ENCODE peak calls at places on chromosomes 7 and 10, in ten cellular contexts. P is ascending aorta; Y is brain microvascular endothelial cell; K is kidney epithelial cell; U is CD8-positive, alpha-beta T cell; V is mesothelial cell of epicardium; E is hepatocyte; F is epithelial cell of esophagus; R is lower lobe of right lung; L is neural progenitor cell. O is an unnamed sample.

GRCh38 chr10:25508112-25508815 is 333.5 kb downstream of the GPR158 start:
- DNase-seq in Y (no peak), E (no peak), K (no peak), V (no peak), L (no peak), U (no peak), P (no peak), F (no peak), R (no peak), O (no peak)

GRCh38 chr10:47112612-47113011 is 187.4 kb upstream of the GDF10 start:
- DNase-seq in V (no peak), L (no peak), Y (no peak), F (no peak), K (no peak), P (no peak), E (no peak), R (no peak), U (no peak), O (no peak)

GRCh38 chr7:118563311-118563710 is 338.8 kb downstream of the ANKRD7 start:
- DNase-seq in R (no peak), F (no peak), E (no peak), V (no peak), K (no peak), Y (no peak), L (no peak), P (no peak), U (no peak), O (no peak)

GRCh38 chr10:110780704-110781103 is 91.0 kb upstream of the PDCD4 start:
- DNase-seq in U (no peak), V (no peak), F (no peak), K (no peak), Y (no peak), P (no peak), E (no peak), R (no peak), L (no peak), O (no peak)

GRCh38 chr10:23630880-23631279 is 192.0 kb downstream of the OTUD1 start:
- DNase-seq in L (peak), F (no peak), U (no peak), K (no peak), Y (no peak), R (no peak), V (no peak), P (no peak), E (no peak), O (no peak)

GRCh38 chr7:82566752-82567151 is 123.2 kb upstream of the CACNA2D1 start:
- DNase-seq in U (no peak), P (no peak), L (no peak), F (no peak), Y (no peak), V (no peak), K (no peak), R (no peak), E (no peak), O (no peak)

GRCh38 chr10:77844713-77845454 is 81.7 kb downstream of the DLG5 start:
- DNase-seq in U (no peak), Y (peak), F (peak), E (peak), L (no peak), P (no peak), R (no peak), V (no peak), K (peak), O (peak)

GRCh38 chr7:18727094-18727870 is 231.7 kb downstream of the HDAC9 start:
- DNase-seq in K (no peak), Y (peak), L (no peak), U (no peak), P (no peak), R (no peak), V (no peak), E (no peak), F (peak), O (no peak)

GRCh38 chr7:87144173-87144657 is 8.0 kb upstream of the DMTF1 start:
- DNase-seq in R (no peak), P (no peak), E (no peak), F (no peak), V (no peak), U (no peak), K (no peak), L (no peak), Y (no peak), O (no peak)

GRCh38 chr10:128498378-128498730 is 372.1 kb upstream of the MKI67 start:
- DNase-seq in E (no peak), F (no peak), R (no peak), P (no peak), K (no peak), Y (no peak), U (no peak), V (no peak), L (no peak), O (no peak)

GRCh38 chr10:110032801-110033723 is 25.3 kb downstream of the ADD3 start:
- DNase-seq in K (no peak), V (no peak), P (no peak), L (no peak), E (no peak), F (no peak), R (no peak), U (no peak), Y (no peak), O (no peak)

GRCh38 chr7:104252409-104253134 is 44.8 kb upstream of the ORC5 start:
- DNase-seq in V (no peak), P (no peak), K (no peak), R (no peak), E (no peak), F (peak), Y (peak), U (no peak), L (no peak), O (no peak)

GRCh38 chr7:151686016-151686766 is 166.5 kb upstream of the RHEB start:
- DNase-seq in K (no peak), P (no peak), F (no peak), L (no peak), E (peak), V (no peak), U (no peak), Y (no peak), R (no peak), O (no peak)

GRCh38 chr7:158404031-158404761 is 183.4 kb downstream of the PTPRN2 start:
- DNase-seq in R (no peak), U (no peak), F (peak), V (no peak), E (no peak), L (no peak), K (no peak), Y (no peak), P (no peak), O (peak)

GRCh38 chr7:25391295-25391861 is 163.1 kb upstream of the NPVF start:
- DNase-seq in E (peak), F (peak), P (no peak), Y (peak), R (no peak), U (no peak), K (no peak), L (peak), V (no peak), O (peak)
- TF ChIP-seq CTCF in E (peak), F (peak), P (peak), Y (peak), R (peak), U (no peak), K (peak), L (peak), V (peak), O (peak)

DNA sequence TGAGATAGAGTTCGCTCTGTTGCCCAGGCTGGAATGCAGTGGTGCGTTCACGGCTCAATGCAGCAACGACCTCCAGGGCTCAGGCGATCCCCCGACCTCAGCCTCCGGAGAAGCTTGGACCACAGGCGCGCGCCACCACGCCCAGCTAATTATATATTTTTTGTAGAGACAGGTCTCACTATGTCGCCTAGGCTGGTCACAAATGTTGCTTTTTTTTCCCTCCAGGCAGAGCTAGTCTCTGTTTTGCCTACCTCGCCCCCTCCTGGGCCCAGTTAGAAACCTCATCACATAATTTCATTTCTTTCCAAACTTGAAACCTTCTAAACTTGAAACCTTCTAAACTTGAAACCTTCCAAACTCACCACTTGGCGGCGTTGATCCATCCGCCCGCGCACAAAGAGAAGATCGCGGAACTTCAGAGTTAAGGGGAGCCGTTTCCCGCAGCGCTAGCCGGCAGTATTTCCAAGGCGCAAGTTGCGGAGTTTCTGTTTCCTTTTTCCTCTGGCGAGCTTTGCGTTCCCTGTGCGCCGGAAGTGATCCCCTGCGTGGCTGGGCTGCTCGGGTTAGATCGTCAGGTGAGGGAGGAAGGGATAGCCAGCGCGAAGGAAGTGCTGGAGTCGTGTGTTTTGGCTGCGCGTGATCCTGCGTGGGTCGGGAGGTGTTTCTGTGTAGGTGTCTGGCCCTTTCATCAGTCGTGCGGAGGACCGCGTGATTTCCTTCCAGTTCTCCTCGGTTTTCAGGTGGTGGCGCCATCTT is at the start of gene SSBP1:
- DNase-seq in V (peak), Y (peak), L (peak), P (peak), E (peak), K (peak), R (peak), F (peak), U (peak), O (peak)
- TF ChIP-seq CTCF in V (peak), Y (peak), L (peak), P (peak), E (peak), K (peak), R (peak), F (peak), U (peak), O (peak)

GRCh38 chr7:112500619-112501018 is 19.8 kb downstream of the LSMEM1 start:
- DNase-seq in V (no peak), F (no peak), P (no peak), Y (no peak), U (no peak), L (no peak), E (no peak), K (no peak), R (no peak), O (no peak)
- TF ChIP-seq CTCF in V (no peak), F (no peak), P (no peak), Y (peak), U (no peak), L (peak), E (peak), K (no peak), R (no peak), O (no peak)

GRCh38 chr7:29291723-29292591 is 97.4 kb downstream of the CHN2 start:
- DNase-seq in V (no peak), Y (no peak), E (peak), R (no peak), P (no peak), U (no peak), K (no peak), F (no peak), L (no peak), O (no peak)
- TF ChIP-seq CTCF in V (no peak), Y (no peak), E (no peak), R (no peak), P (no peak), U (no peak), K (no peak), F (no peak), L (no peak), O (no peak)

DNA sequence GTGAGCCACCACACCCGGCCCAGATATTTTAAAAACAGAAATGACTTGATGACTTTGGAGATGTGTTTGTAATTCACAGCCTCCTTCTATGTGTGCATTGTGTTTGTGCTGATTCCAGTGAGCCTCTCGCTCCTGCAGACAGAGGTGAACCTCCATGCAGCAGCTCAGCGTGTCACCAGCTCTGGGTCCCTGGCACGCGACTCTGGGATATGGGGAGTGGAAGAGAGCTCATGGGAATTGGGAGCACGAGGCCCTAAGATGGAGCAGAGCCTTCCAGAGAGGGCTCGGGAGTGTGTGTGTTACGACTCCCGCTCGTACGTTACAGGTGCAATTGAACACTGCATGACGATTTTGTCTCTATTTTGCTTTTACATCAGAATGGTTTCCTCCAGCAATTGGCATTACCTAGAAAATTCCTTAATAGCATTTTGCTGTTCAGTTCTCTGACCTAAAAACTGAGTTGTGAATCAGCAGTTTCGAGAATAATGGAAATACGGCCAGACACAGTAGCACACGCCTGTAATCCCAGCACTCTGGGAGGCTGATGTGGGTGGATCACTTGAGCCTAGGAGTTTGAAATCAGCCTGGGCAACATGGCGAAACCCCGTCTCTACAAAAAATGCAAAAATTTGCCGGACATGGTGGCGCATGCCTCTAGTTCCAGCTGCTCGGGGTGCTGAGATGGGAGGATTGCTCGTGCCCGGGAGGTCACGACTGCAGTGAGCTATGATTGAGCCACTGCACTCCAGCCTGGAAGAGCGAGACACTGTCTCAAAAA is 204.6 kb downstream of the CUX1 start:
- DNase-seq in F (no peak), R (peak), P (no peak), V (no peak), L (no peak), U (no peak), E (no peak), Y (no peak), K (no peak), O (no peak)
- TF ChIP-seq CTCF in F (no peak), R (no peak), P (no peak), V (no peak), L (no peak), U (no peak), E (no peak), Y (no peak), K (no peak), O (no peak)

GRCh38 chr7:140230862-140231778 is 54.3 kb upstream of the KDM7A start:
- DNase-seq in V (no peak), F (peak), E (peak), U (peak), R (peak), K (no peak), L (peak), Y (peak), P (no peak), O (no peak)

GRCh38 chr7:140232959-140233649 is 56.3 kb upstream of the KDM7A start:
- DNase-seq in E (no peak), U (no peak), L (no peak), F (no peak), Y (no peak), K (no peak), V (no peak), P (no peak), R (no peak), O (no peak)

GRCh38 chr7:140230517-140230861 is 53.7 kb upstream of the KDM7A start:
- DNase-seq in F (peak), V (no peak), Y (no peak), U (peak), L (peak), P (no peak), E (peak), R (peak), K (no peak), O (no peak)

GRCh38 chr7:140229591-140230516 is 53.1 kb upstream of the KDM7A start:
- DNase-seq in Y (no peak), E (no peak), R (peak), F (no peak), K (no peak), U (peak), V (no peak), L (peak), P (no peak), O (no peak)

DNA sequence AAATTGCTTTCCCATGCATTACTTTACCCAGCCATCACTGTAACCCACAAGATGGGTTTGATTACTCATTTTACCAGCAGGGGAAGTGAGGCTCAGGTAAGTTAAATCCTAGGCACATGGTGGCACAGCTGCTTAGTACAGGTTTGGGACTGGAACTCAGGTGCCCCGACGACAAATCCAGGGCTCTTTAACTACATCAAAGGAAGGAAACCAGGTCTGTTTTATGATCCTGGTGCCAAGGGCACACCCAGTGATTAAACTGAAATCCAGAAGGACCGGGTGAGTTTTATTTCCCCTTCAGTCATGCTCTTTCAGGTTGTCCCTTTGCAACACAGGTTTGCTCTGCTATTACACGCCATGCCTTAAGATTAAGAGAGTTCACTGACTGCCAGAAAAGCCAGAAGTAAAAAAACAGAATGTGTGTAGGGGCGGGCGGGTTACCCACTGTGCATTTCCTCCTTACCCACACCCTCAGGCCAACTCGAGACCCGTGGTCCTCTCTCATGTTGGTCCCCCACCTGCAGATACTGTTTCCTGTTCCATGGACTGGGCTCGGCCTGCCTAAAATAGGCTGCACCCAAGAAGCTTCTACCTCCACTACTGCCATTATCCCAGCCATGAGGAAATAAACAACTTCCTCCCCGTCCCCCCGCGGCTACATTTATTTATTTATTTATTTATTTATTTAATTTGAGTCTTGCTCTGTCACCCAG is 55.2 kb upstream of the KDM7A start:
- DNase-seq in E (no peak), V (no peak), Y (no peak), F (peak), L (no peak), P (no peak), R (no peak), U (peak), K (no peak), O (no peak)
- TF ChIP-seq CTCF in E (no peak), V (no peak), Y (no peak), F (peak), L (no peak), P (no peak), R (no peak), U (peak), K (no peak), O (no peak)

GRCh38 chr10:35780970-35781642 is 139.0 kb upstream of the FZD8 start:
- DNase-seq in L (no peak), K (no peak), V (no peak), R (no peak), E (no peak), P (no peak), U (no peak), Y (no peak), F (peak), O (no peak)
- TF ChIP-seq CTCF in L (peak), K (no peak), V (no peak), R (no peak), E (peak), P (no peak), U (no peak), Y (peak), F (peak), O (no peak)

GRCh38 chr10:84235096-84235495 is 6.2 kb downstream of the LRIT1 start:
- DNase-seq in R (no peak), K (no peak), P (no peak), Y (no peak), E (no peak), U (no peak), F (no peak), L (no peak), V (no peak), O (no peak)

GRCh38 chr10:84234508-84234907 is 6.8 kb downstream of the LRIT1 start:
- DNase-seq in Y (no peak), K (no peak), E (no peak), P (no peak), F (no peak), U (no peak), V (no peak), R (no peak), L (no peak), O (no peak)

GRCh38 chr10:84238909-84239308 is 2.4 kb downstream of the LRIT1 start:
- DNase-seq in Y (no peak), K (no peak), E (no peak), F (peak), P (no peak), U (no peak), V (no peak), L (no peak), R (no peak), O (no peak)

GRCh38 chr10:84236807-84237198 is 4.5 kb downstream of the LRIT1 start:
- DNase-seq in L (no peak), P (no peak), K (no peak), F (no peak), V (no peak), E (no peak), U (no peak), Y (no peak), R (no peak), O (no peak)

GRCh38 chr10:84237199-84238051 is 3.9 kb downstream of the LRIT1 start:
- DNase-seq in R (no peak), V (no peak), F (no peak), K (no peak), U (no peak), P (peak), L (peak), Y (no peak), E (no peak), O (no peak)
- TF ChIP-seq CTCF in R (peak), V (peak), F (no peak), K (peak), U (no peak), P (no peak), L (peak), Y (peak), E (no peak), O (no peak)

O was measured in RWPE1.